ENCODE peak calls at places on chromosomes 6 and 20, in six cellular contexts. K is MM.1S; Z is aorta; A is CD4-positive, CD25-positive, alpha-beta regulatory T cell; I is right lobe of liver; N is lung. M is an unnamed sample.

GRCh38 chr20:15811951-15812350 is 761.3 kb downstream of the KIF16B start:
- DNase-seq in K (no peak), Z (no peak), A (no peak), I (no peak), N (no peak), M (no peak)

GRCh38 chr6:21836772-21837460 is 243.4 kb downstream of the SOX4 start:
- DNase-seq in K (no peak), Z (no peak), A (no peak), I (no peak), N (no peak), M (no peak)

GRCh38 chr6:82364087-82365010 is 732 bp downstream of the TPBG start:
- DNase-seq in K (no peak), Z (peak; percentile 70), A (no peak), I (peak; percentile 52), N (peak; percentile 58), M (peak; percentile 70)

GRCh38 chr6:113011803-113012202 is 664.7 kb downstream of the RFPL4B start:
- DNase-seq in K (no peak), Z (no peak), A (no peak), I (no peak), N (no peak), M (no peak)

GRCh38 chr6:12012566-12013367 is 655 bp downstream of the HIVEP1 start:
- DNase-seq in K (peak; percentile 45), Z (peak; percentile 87), A (peak; percentile 79), I (peak; percentile 77), N (peak; percentile 82), M (peak; percentile 75)

GRCh38 chr6:10875026-10875425 is 6.8 kb downstream of the GCM2 start:
- DNase-seq in K (no peak), Z (no peak), A (no peak), I (no peak), N (no peak), M (no peak)

GRCh38 chr20:5090191-5090590 is 29.6 kb downstream of the PCNA start:
- DNase-seq in K (peak; percentile 31), Z (peak; percentile 53), A (no peak), I (no peak), N (peak; percentile 32), M (no peak)

GRCh38 chr6:37047933-37048850 is 42.7 kb downstream of the FGD2 start:
- DNase-seq in K (no peak), Z (no peak), A (no peak), I (peak; percentile 27), N (no peak), M (no peak)

GRCh38 chr20:19688031-19688806 is 69.8 kb upstream of the RIN2 start:
- DNase-seq in K (peak; percentile 37), Z (peak; percentile 89), A (no peak), I (peak; percentile 78), N (peak; percentile 65), M (peak; percentile 89)

GRCh38 chr20:61589055-61589385 is 337.0 kb downstream of the CDH4 start:
- DNase-seq in K (no peak), Z (no peak), A (no peak), I (no peak), N (no peak), M (no peak)

GRCh38 chr6:2715737-2716136 is 35.0 kb downstream of the MYLK4 start:
- DNase-seq in K (no peak), Z (no peak), A (no peak), I (peak; percentile 66), N (no peak), M (no peak)

GRCh38 chr6:87922947-87923330 is 124.7 kb upstream of the SPACA1 start:
- DNase-seq in K (peak; percentile 37), Z (no peak), A (no peak), I (no peak), N (no peak), M (no peak)

GRCh38 chr6:20286968-20287565 is 74.8 kb upstream of the MBOAT1 start:
- DNase-seq in K (no peak), Z (no peak), A (no peak), I (no peak), N (no peak), M (no peak)

DNA sequence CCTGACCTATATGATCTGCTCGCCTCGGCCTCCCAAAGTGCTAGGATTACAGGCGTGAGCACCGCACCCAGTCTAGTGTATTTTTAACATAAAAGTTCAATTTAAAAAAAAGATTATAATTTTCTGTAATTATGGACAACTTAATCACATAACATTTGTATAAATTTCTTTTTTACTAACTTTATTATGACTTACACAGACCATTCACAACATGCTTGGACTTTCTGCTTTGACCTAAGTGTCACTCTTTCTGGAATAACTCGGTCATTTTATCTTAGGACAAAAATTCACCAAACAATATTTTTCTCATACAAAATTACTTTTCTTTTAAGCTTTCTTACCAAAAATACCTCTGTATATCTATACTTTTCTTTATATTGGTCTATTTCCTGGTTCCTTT is 15.4 kb upstream of the IL22RA2 start:
- DNase-seq in K (no peak), Z (no peak), A (no peak), I (no peak), N (no peak), M (no peak)
- H3K9me3 ChIP-seq in K (no peaks in the 10 kb centered on the region), Z (peaks cover 5% of the 10 kb centered on the region), A (peaks cover 14% of the 10 kb centered on the region), I (no peaks in the 10 kb centered on the region), N (no peaks in the 10 kb centered on the region), M (peaks cover 19% of the 10 kb centered on the region)

DNA sequence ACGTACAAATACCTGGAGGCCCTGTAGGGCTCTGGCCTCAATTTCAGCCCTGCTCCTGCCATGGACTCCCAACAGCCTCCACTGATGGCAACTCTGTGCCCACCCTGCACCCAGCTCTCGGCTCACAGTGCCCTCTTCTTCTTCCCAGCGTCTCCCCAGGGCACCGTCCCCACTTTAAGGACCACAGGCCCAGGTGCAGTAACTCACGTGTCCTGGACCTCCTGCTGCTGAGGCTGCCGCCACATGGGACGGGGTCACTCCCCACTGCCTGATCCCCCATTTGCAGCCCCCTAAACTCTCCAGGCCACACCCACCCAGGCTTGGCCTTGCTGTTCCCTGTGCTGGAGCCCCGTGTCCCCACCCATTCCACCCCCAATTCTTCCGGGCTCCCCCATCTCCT is 223.4 kb downstream of the PREX1 start:
- DNase-seq in K (no peak), Z (peak; percentile 25), A (no peak), I (peak; percentile 43), N (no peak), M (no peak)
- H3K4me1 ChIP-seq in K (peaks cover 12% of the 10 kb centered on the region), Z (no peaks in the 10 kb centered on the region), A (peaks cover 3% of the 10 kb centered on the region), I (no peaks in the 10 kb centered on the region), N (no peaks in the 10 kb centered on the region), M (no peaks in the 10 kb centered on the region)

GRCh38 chr6:90284236-90284744 is 12.4 kb downstream of the BACH2 start:
- DNase-seq in K (peak; percentile 57), Z (no peak), A (no peak), I (no peak), N (no peak), M (no peak)
- H3K4me3 ChIP-seq in K (peak overlapping the region; percentile 56), Z (no peak overlapping the region), A (peak overlapping the region; percentile 89), I (no peak overlapping the region), N (no peak overlapping the region), M (peak overlapping the region; percentile 59)

DNA sequence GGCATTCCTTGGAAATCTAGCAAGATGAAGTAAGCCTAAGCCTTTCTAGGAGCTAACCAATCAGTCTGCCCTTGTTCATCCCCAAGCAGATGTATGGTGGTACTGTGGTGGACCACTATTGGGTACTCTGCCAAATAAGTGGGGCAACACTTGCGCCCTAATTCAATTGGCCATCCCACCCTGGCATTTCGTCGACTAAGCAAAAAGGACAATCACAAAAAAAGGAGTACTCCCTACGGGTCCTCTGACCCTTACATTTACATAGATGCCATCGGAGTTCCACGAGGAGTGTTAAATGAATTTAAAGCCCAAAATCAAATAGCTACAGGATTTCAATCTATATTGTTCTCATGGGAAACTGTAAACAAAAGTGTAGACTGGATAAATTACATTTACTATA is 19.5 kb downstream of the CHD6 start:
- DNase-seq in K (no peak), Z (no peak), A (no peak), I (no peak), N (no peak), M (no peak)
- H3K9me3 ChIP-seq in K (no peaks in the 10 kb centered on the region), Z (peaks cover 7% of the 10 kb centered on the region), A (peaks cover 60% of the 10 kb centered on the region), I (no peaks in the 10 kb centered on the region), N (peaks cover 13% of the 10 kb centered on the region), M (peaks cover 44% of the 10 kb centered on the region)

M was measured in psoas muscle.